ENCODE peak calls at places on chromosomes 11 and 22, in eight cellular contexts. K is OCI-LY7, C is MCF 10A, R is tibial artery, N is fibroblast of villous mesenchyme, G is body of pancreas, U is endothelial cell, E is heart left ventricle. I is an unnamed sample.

GRCh38 chr11:114262681-114263509 is 33.3 kb upstream of the NNMT start:
- DNase-seq in K (peak), U (peak), C (peak), G (peak), R (no peak), N (peak), E (no peak), I (peak)

GRCh38 chr22:25085930-25086901 is 113.4 kb upstream of the CRYBB3 start:
- DNase-seq in R (peak), G (peak), C (no peak), N (no peak), E (peak), U (peak), K (peak), I (no peak)

GRCh38 chr11:62983536-62984199 is 1.1 kb downstream of the SLC22A6 start:
- DNase-seq in E (no peak), R (no peak), C (no peak), G (no peak), U (no peak), K (no peak), N (no peak), I (no peak)

GRCh38 chr11:116960916-116961315 is 123.5 kb upstream of the APOA1 start:
- DNase-seq in G (peak), U (no peak), C (peak), N (peak), R (no peak), K (peak), E (no peak), I (no peak)

GRCh38 chr11:59923813-59924212 is 14.4 kb upstream of the OOSP1 start:
- DNase-seq in E (no peak), R (no peak), K (peak), U (peak), G (no peak), N (peak), C (no peak), I (peak)

GRCh38 chr11:57321996-57322880 is 2.5 kb downstream of the TNKS1BP1 start:
- DNase-seq in R (peak), C (peak), G (peak), N (peak), U (peak), E (peak), K (no peak), I (peak)

GRCh38 chr11:118002541-118003019 is 16.4 kb downstream of the IL10RA start:
- DNase-seq in N (peak), E (peak), G (peak), R (no peak), C (no peak), U (no peak), K (no peak), I (no peak)

GRCh38 chr11:28636033-28636432 is 527.8 kb downstream of the METTL15 start:
- DNase-seq in K (no peak), N (no peak), G (no peak), U (no peak), C (no peak), E (no peak), R (no peak), I (peak)

GRCh38 chr11:15793032-15793996 is 563.0 kb downstream of the SOX6 start:
- DNase-seq in R (no peak), C (peak), G (no peak), U (no peak), K (no peak), E (no peak), N (peak), I (no peak)

GRCh38 chr11:44308923-44309482 is 936 bp downstream of the ALX4 start:
- DNase-seq in R (no peak), C (no peak), U (no peak), E (no peak), K (no peak), N (no peak), G (no peak), I (peak)

GRCh38 chr11:60753309-60753708 is 3.4 kb upstream of the MS4A15 start:
- DNase-seq in R (peak), E (no peak), G (no peak), C (no peak), N (no peak), K (no peak), U (no peak), I (no peak)

GRCh38 chr11:2932850-2933251 is 3.6 kb upstream of the PHLDA2 start:
- DNase-seq in K (no peak), N (peak), C (peak), R (peak), E (peak), G (no peak), U (no peak), I (no peak)

GRCh38 chr22:44111562-44112155 is 69.1 kb upstream of the PARVG start:
- DNase-seq in E (no peak), K (no peak), C (no peak), N (no peak), U (no peak), R (no peak), G (no peak), I (no peak)

GRCh38 chr11:125345706-125346561 is 150.1 kb downstream of the FEZ1 start:
- DNase-seq in C (peak), G (peak), N (peak), K (peak), U (peak), R (peak), E (peak), I (peak)

GRCh38 chr11:115659061-115659963 is 155.1 kb upstream of the CADM1 start:
- DNase-seq in C (no peak), K (no peak), E (peak), U (peak), G (peak), N (no peak), R (no peak), I (peak)

GRCh38 chr11:3049430-3050243 is 7.6 kb downstream of the CARS1 start:
- DNase-seq in E (peak), C (peak), R (peak), U (no peak), K (peak), N (peak), G (peak), I (no peak)

GRCh38 chr11:72786305-72787261 is 7.3 kb downstream of the STARD10 start:
- DNase-seq in U (no peak), C (no peak), N (no peak), R (no peak), G (peak), E (no peak), K (no peak), I (no peak)

GRCh38 chr11:94184861-94185260 is 56.2 kb downstream of the PANX1 start:
- DNase-seq in N (peak), E (no peak), K (no peak), R (no peak), G (no peak), C (no peak), U (no peak), I (no peak)

GRCh38 chr11:109424893-109425292 is 2.9 kb downstream of the C11orf87 start:
- DNase-seq in N (no peak), R (no peak), U (peak), K (peak), E (no peak), G (peak), C (peak), I (peak)

GRCh38 chr11:33674035-33674814 is 26.4 kb downstream of the C11orf91 start:
- DNase-seq in R (no peak), C (no peak), E (no peak), G (no peak), K (no peak), N (no peak), U (no peak), I (no peak)

GRCh38 chr22:47690586-47690985 is 928.1 kb downstream of the TBC1D22A start:
- DNase-seq in K (no peak), E (no peak), C (no peak), U (no peak), R (no peak), N (no peak), G (no peak), I (no peak)

GRCh38 chr11:42524534-42525227 is 787.1 kb upstream of the API5 start:
- DNase-seq in K (peak), U (peak), G (peak), N (peak), C (peak), E (peak), R (no peak), I (peak)

GRCh38 chr22:41939981-41940852 is 6.7 kb downstream of the CENPM start:
- DNase-seq in N (no peak), U (peak), G (peak), K (peak), E (no peak), C (no peak), R (no peak), I (no peak)

GRCh38 chr22:31081963-31082605 is 966 bp downstream of the SMTN start:
- DNase-seq in E (no peak), K (no peak), G (no peak), C (peak), R (no peak), U (no peak), N (peak), I (no peak)

GRCh38 chr11:76361773-76362172 is 19.2 kb downstream of the THAP12 start:
- DNase-seq in R (no peak), U (no peak), K (no peak), G (no peak), N (no peak), C (no peak), E (no peak), I (no peak)

GRCh38 chr22:45242778-45243191 is 2.1 kb upstream of the KIAA0930 start:
- DNase-seq in U (no peak), E (no peak), G (peak), K (no peak), N (no peak), C (peak), R (no peak), I (no peak)

GRCh38 chr11:99371257-99371656 is 350.5 kb downstream of the CNTN5 start:
- DNase-seq in C (no peak), G (no peak), N (no peak), R (no peak), K (no peak), E (no peak), U (no peak), I (no peak)

GRCh38 chr11:118370774-118371173 is 11.4 kb downstream of the UBE4A start:
- DNase-seq in E (no peak), U (no peak), N (no peak), K (no peak), C (no peak), G (no peak), R (no peak), I (no peak)

GRCh38 chr11:116343270-116343669 is 429.5 kb downstream of the BUD13 start:
- DNase-seq in N (no peak), G (no peak), U (no peak), E (no peak), R (peak), C (no peak), K (no peak), I (no peak)

GRCh38 chr11:75562836-75563484 is 907 bp downstream of the SERPINH1 start:
- DNase-seq in C (peak), U (peak), G (peak), K (no peak), E (peak), R (no peak), N (peak), I (peak)

GRCh38 chr11:134181707-134182106 is 42.1 kb downstream of the NCAPD3 start:
- DNase-seq in E (no peak), N (peak), C (peak), K (no peak), U (no peak), R (no peak), G (no peak), I (no peak)

GRCh38 chr11:6755303-6755952 is 16.3 kb downstream of the OR2AG2 start:
- DNase-seq in K (peak), R (no peak), C (peak), U (peak), N (peak), G (peak), E (no peak), I (peak)

GRCh38 chr11:8910662-8911039 is 338 bp upstream of the AKIP1 start:
- DNase-seq in N (no peak), G (no peak), E (no peak), U (no peak), R (no peak), K (no peak), C (no peak), I (no peak)

GRCh38 chr11:95592455-95592854 is 197.1 kb downstream of the FAM76B start:
- DNase-seq in K (no peak), U (no peak), G (no peak), E (no peak), R (peak), C (no peak), N (no peak), I (peak)

GRCh38 chr11:73792584-73792983 is 4.9 kb downstream of the MRPL48 start:
- DNase-seq in K (no peak), C (no peak), G (no peak), U (no peak), E (no peak), R (no peak), N (no peak), I (no peak)

GRCh38 chr11:62923634-62924411 is 2.7 kb upstream of the CHRM1 start:
- DNase-seq in G (no peak), R (no peak), E (no peak), N (no peak), K (peak), C (no peak), U (no peak), I (peak)

GRCh38 chr11:71580057-71581003 is 2.3 kb downstream of the KRTAP5-11 start:
- DNase-seq in K (peak), N (peak), C (peak), E (peak), U (peak), R (no peak), G (peak), I (peak)

GRCh38 chr11:27282141-27282590 is 80.8 kb downstream of the CCDC34 start:
- DNase-seq in K (no peak), E (peak), U (no peak), N (peak), R (peak), G (peak), C (peak), I (no peak)

GRCh38 chr11:105045897-105046296 is 762 bp upstream of the CARD16 start:
- DNase-seq in K (no peak), C (peak), N (no peak), E (no peak), U (no peak), R (no peak), G (no peak), I (no peak)

GRCh38 chr11:46295312-46295995 is 18.0 kb downstream of the CREB3L1 start:
- DNase-seq in U (peak), K (peak), R (peak), E (peak), G (peak), C (peak), N (peak), I (peak)

GRCh38 chr11:46295996-46296519 is 18.6 kb downstream of the CREB3L1 start:
- DNase-seq in N (no peak), R (no peak), G (no peak), U (no peak), C (no peak), E (no peak), K (no peak), I (no peak)

GRCh38 chr11:46298699-46299424 is 21.4 kb downstream of the CREB3L1 start:
- DNase-seq in C (peak), G (no peak), U (no peak), E (no peak), R (no peak), N (peak), K (no peak), I (no peak)

GRCh38 chr11:46294365-46295309 is 17.2 kb downstream of the CREB3L1 start:
- DNase-seq in E (no peak), C (peak), R (no peak), G (no peak), K (no peak), U (no peak), N (peak), I (peak)

GRCh38 chr11:46296520-46297448 is 19.3 kb downstream of the CREB3L1 start:
- DNase-seq in R (no peak), C (no peak), G (peak), N (peak), E (peak), U (peak), K (no peak), I (peak)
- TF ChIP-seq CTCF in R (peak), C (no peak), G (no peak), N (peak), E (peak), U (peak), K (no peak), I (peak)

GRCh38 chr22:21972293-21972779 is 10.3 kb downstream of the TOP3B start:
- DNase-seq in N (peak), K (peak), E (no peak), G (no peak), U (peak), C (peak), R (no peak), I (peak)
- TF ChIP-seq CTCF in N (peak), K (peak), E (peak), G (peak), U (peak), C (peak), R (peak), I (peak)

DNA sequence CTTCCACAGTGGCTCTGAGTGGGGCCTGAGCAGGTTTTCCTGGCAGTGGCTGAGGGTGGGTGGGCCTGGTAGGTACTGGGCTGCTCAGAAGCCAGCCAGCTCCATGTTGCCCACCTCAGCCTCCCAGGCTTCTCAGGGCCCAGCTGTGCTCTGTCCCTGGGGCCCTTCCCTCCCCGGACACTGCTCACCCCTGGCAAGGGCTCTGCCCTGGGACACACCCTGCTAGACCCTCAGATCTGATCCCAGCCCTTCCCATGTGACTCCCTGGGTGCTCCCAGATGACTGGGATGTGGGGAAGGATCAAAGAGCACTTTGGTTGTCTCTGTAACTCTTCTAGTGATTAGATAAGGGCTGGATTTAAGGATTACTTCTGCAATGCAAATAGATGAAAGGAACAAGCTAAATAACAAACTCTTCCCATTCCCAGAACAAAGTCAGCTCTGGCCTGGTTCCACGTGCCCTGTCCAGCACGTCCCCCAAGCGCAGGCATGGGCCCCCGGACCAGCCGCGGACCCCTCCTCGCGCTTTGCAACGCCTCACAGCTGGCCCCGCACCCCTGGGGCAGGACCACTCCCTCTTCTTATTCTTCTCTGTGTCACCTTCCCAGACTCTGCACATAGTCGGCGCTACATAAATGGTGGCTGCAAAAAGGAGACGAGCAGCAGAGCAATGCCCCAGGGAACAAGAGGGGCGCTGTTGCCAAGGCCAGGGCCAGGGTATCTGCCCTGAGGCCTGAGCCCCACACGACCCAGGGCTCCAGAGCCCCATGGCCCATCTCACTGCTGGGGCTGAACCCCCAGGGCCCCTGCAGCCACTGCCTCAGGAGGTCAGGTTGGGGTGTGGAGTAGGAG is 5.7 kb upstream of the KRTAP5-6 start:
- DNase-seq in K (peak), U (no peak), R (peak), C (no peak), E (no peak), G (no peak), N (peak), I (no peak)
- TF ChIP-seq CTCF in K (peak), U (no peak), R (no peak), C (no peak), E (no peak), G (no peak), N (no peak), I (no peak)

GRCh38 chr22:22408731-22409696 is 99.5 kb downstream of the ZNF280B start:
- DNase-seq in U (peak), G (peak), R (no peak), E (no peak), N (peak), K (peak), C (peak), I (peak)
- TF ChIP-seq CTCF in U (peak), G (peak), R (no peak), E (peak), N (peak), K (peak), C (peak), I (peak)

DNA sequence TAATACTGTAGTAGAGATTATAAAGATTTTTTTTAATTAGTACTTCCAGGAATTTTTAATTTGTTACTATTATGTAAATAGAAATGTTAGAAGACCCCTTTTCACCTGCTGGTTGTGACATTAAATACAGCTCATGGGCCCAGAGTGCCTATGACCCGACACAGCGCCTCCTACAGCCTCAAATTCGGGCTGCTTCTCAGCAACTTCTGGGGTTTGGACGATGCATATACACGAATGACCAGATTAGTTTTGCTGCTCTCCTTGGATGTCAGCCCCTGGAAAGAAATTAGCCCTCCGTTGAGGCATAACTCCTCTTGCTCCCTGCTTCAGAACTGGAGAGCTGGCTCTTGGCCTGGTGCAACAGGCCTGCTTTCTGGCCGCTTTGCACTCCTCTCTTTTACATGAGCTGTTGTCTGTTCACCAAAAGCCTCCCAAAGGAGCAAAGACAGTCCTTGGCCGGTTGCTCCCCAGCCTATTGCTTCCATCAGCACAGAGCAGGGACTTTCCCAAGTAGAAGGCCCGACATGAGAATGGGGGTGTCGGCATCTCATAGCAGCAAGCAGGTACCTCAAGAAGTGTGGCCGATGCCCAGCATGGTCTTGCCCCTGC is 3.3 kb downstream of the TECTA start:
- DNase-seq in K (no peak), G (peak), U (peak), R (peak), E (peak), C (no peak), N (no peak), I (no peak)
- TF ChIP-seq CTCF in K (peak), G (no peak), U (peak), R (no peak), E (no peak), C (no peak), N (no peak), I (no peak)

GRCh38 chr11:131373326-131373725 is 2.9 kb downstream of the NTM start:
- DNase-seq in N (no peak), K (no peak), R (no peak), U (no peak), E (no peak), G (no peak), C (no peak), I (no peak)
- TF ChIP-seq CTCF in N (no peak), K (no peak), R (no peak), U (no peak), E (no peak), G (no peak), C (no peak), I (no peak)